ENCODE peak calls at places on chromosomes 13 and 19, in ten cellular contexts. D is EL; X is GM23338; I is KG1; S is GM03348; V is activated naive CD4-positive, alpha-beta T cell treated with anti-CD3 and anti-CD28 coated beads, Interleukin-2, amount 50 U/mL, for 16 hours; K is nephron progenitor cell; C is activated CD8-positive, alpha-beta memory T cell treated with anti-CD3 and anti-CD28 coated beads for 1 hour; E is mesenchymal stem cell; M is activated CD4-positive, alpha-beta T cell treated with anti-CD3 and anti-CD28 coated beads for 1 hour. O is an unnamed sample.

GRCh38 chr19:47725759-47726401 is 12.7 kb downstream of the EHD2 start:
- DNase-seq in D (no peak), X (peak; percentile 54), I (no peak), S (no peak), V (no peak), K (no peak), C (no peak), E (peak; percentile 25), M (no peak), O (no peak)

GRCh38 chr13:113837554-113838355 is 26.1 kb downstream of the GAS6 start:
- DNase-seq in D (peak; percentile 98), X (no peak), I (no peak), S (peak; percentile 98), V (no peak), K (no peak), C (no peak), E (peak; percentile 98), M (no peak), O (peak; percentile 86)

GRCh38 chr13:25406377-25406776 is 34.6 kb downstream of the ATP8A2 start:
- DNase-seq in D (peak; percentile 2), X (peak; percentile 36), I (no peak), S (no peak), V (no peak), K (no peak), C (no peak), E (no peak), M (no peak), O (peak; percentile 67)

GRCh38 chr13:102569488-102569887 is 27.3 kb upstream of the TPP2 start:
- DNase-seq in D (peak; percentile 8), X (no peak), I (no peak), S (peak; percentile 44), V (no peak), K (no peak), C (no peak), E (no peak), M (no peak), O (no peak)

GRCh38 chr13:77370888-77371287 is 44.0 kb upstream of the MYCBP2 start:
- DNase-seq in D (no peak), X (no peak), I (no peak), S (no peak), V (no peak), K (no peak), C (no peak), E (no peak), M (no peak), O (no peak)

GRCh38 chr19:13154911-13155471 is 4.8 kb downstream of the IER2 start:
- DNase-seq in D (peak; percentile 78), X (peak; percentile 97), I (peak; percentile 61), S (peak; percentile 60), V (peak; percentile 76), K (peak; percentile 65), C (peak; percentile 62), E (peak; percentile 93), M (peak; percentile 78), O (peak; percentile 94)

GRCh38 chr13:33931397-33931987 is 113.5 kb downstream of the RFC3 start:
- DNase-seq in D (peak; percentile 62), X (peak; percentile 82), I (peak; percentile 44), S (peak; percentile 46), V (no peak), K (peak; percentile 11), C (no peak), E (peak; percentile 67), M (no peak), O (peak; percentile 63)

GRCh38 chr19:55857149-55857548 is 20.8 kb downstream of the NLRP4 start:
- DNase-seq in D (no peak), X (no peak), I (peak; percentile 33), S (no peak), V (no peak), K (no peak), C (no peak), E (no peak), M (no peak), O (no peak)

GRCh38 chr19:4130635-4131438 is 6.9 kb upstream of the MAP2K2 start:
- DNase-seq in D (peak; percentile 75), X (no peak), I (no peak), S (peak; percentile 50), V (no peak), K (no peak), C (no peak), E (peak; percentile 91), M (no peak), O (no peak)